ENCODE peak calls at places on chromosomes 11 and 22, in four cellular contexts. A is endodermal cell, G is heart right ventricle, R is lower lobe of right lung. H is an unnamed sample. For H3K4me1, the result is how much of the 10 kb centered on the place peaks cover.

GRCh38 chr11:76314741-76315090 is 66.2 kb downstream of the THAP12 start:
- DNase-seq in A (peak), R (peak), G (no peak), H (no peak)

GRCh38 chr11:8229299-8230177 is 34.1 kb downstream of the LMO1 start:
- DNase-seq in A (no peak), G (peak), R (peak), H (peak)

GRCh38 chr11:12100886-12101285 is 9.5 kb upstream of the MICAL2 start:
- DNase-seq in R (peak), A (no peak), G (no peak), H (peak)

GRCh38 chr22:29587938-29588699 is 7.2 kb upstream of the NIPSNAP1 start:
- DNase-seq in G (no peak), A (no peak), R (no peak), H (no peak)

GRCh38 chr11:26073646-26074045 is 258.3 kb upstream of the ANO3 start:
- DNase-seq in A (no peak), R (no peak), G (no peak), H (no peak)

GRCh38 chr11:102831709-102832492 is 11.5 kb downstream of the MMP3 start:
- DNase-seq in G (no peak), R (no peak), A (no peak), H (no peak)

GRCh38 chr22:38317995-38318715 is 922 bp upstream of the CSNK1E start:
- DNase-seq in G (peak), R (peak), A (peak), H (peak)

GRCh38 chr11:13007702-13008435 is 1.2 kb upstream of the RASSF10 start:
- DNase-seq in R (no peak), G (no peak), A (no peak), H (no peak)

GRCh38 chr11:62337682-62338181 is 484 bp downstream of the ASRGL1 start:
- DNase-seq in A (peak), R (peak), G (peak), H (peak)

GRCh38 chr22:20211997-20212753 is 55.9 kb downstream of the RTN4R start:
- DNase-seq in A (no peak), R (peak), G (peak), H (peak)

GRCh38 chr11:30586251-30587144 is at the start of gene MPPED2:
- DNase-seq in A (peak), R (peak), G (peak), H (peak)

GRCh38 chr11:130464289-130464812 is 15.9 kb downstream of the ADAMTS15 start:
- DNase-seq in A (no peak), R (no peak), G (no peak), H (no peak)

GRCh38 chr11:34860034-34860433 is 56.1 kb downstream of the APIP start:
- DNase-seq in G (no peak), R (no peak), A (peak), H (no peak)

GRCh38 chr22:24181996-24182560 is 791 bp downstream of the SUSD2 start:
- DNase-seq in R (peak), A (no peak), G (no peak), H (no peak)

GRCh38 chr11:38173671-38174070 is 1575.6 kb upstream of the RAG2 start:
- DNase-seq in G (no peak), A (no peak), R (no peak), H (no peak)

GRCh38 chr11:44143987-44144909 is 48.8 kb downstream of the EXT2 start:
- DNase-seq in G (no peak), A (no peak), R (no peak), H (no peak)

GRCh38 chr11:13284776-13285588 is 7.4 kb downstream of the BMAL1 start:
- DNase-seq in R (no peak), A (no peak), G (no peak), H (no peak)

GRCh38 chr11:24400059-24400665 is 96.7 kb upstream of the LUZP2 start:
- DNase-seq in A (no peak), G (no peak), R (no peak), H (no peak)

GRCh38 chr22:27408068-27408467 is 393.5 kb downstream of the MN1 start:
- DNase-seq in A (no peak), R (no peak), G (no peak), H (no peak)

GRCh38 chr11:112265659-112266409 is 5.2 kb upstream of the PLET1 start:
- DNase-seq in G (peak), A (no peak), R (no peak), H (no peak)

GRCh38 chr11:38680166-38680565 is 2082.1 kb upstream of the RAG2 start:
- DNase-seq in G (no peak), R (no peak), A (no peak), H (no peak)

GRCh38 chr11:33942954-33943353 is 51.1 kb upstream of the LMO2 start:
- DNase-seq in G (peak), R (no peak), A (no peak), H (no peak)

GRCh38 chr11:73297231-73297590 is 10.9 kb upstream of the ARHGEF17 start:
- DNase-seq in G (no peak), A (no peak), R (no peak), H (no peak)

GRCh38 chr11:12890476-12890875 is 118.6 kb upstream of the RASSF10 start:
- DNase-seq in G (no peak), A (no peak), R (no peak), H (no peak)

GRCh38 chr11:107017433-107018227 is 646 bp downstream of the GUCY1A2 start:
- DNase-seq in G (peak), A (peak), R (peak), H (peak)

GRCh38 chr22:47190276-47190956 is 428.0 kb downstream of the TBC1D22A start:
- DNase-seq in A (peak), G (no peak), R (peak), H (peak)

GRCh38 chr22:49614966-49615965 is 212.4 kb downstream of the BRD1 start:
- DNase-seq in A (no peak), R (peak), G (no peak), H (peak)

GRCh38 chr22:36435516-36436415 is 45.7 kb downstream of the TXN2 start:
- DNase-seq in R (peak), A (peak), G (no peak), H (no peak)

GRCh38 chr22:43847376-43848289 is 14.7 kb downstream of the SULT4A1 start:
- DNase-seq in G (no peak), R (no peak), A (peak), H (peak)

GRCh38 chr22:46078241-46079092 is 71.9 kb upstream of the PPARA start:
- DNase-seq in R (peak), G (peak), A (no peak), H (peak)

GRCh38 chr11:116853461-116854073 is 16.1 kb upstream of the APOA1 start:
- DNase-seq in A (no peak), G (no peak), R (no peak), H (no peak)

GRCh38 chr22:35742342-35743100 is 24.8 kb downstream of the APOL5 start:
- DNase-seq in G (peak), R (no peak), A (no peak), H (no peak)

GRCh38 chr22:49964136-49964492 is 3.5 kb downstream of the PIM3 start:
- DNase-seq in R (peak), A (no peak), G (no peak), H (peak)

GRCh38 chr11:47998733-47999359 is 18.5 kb downstream of the PTPRJ start:
- DNase-seq in R (no peak), A (no peak), G (no peak), H (no peak)

GRCh38 chr11:76803811-76804600 is 20.9 kb downstream of the TSKU start:
- DNase-seq in G (no peak), R (peak), A (peak), H (peak)

GRCh38 chr11:128153697-128154048 is 433.7 kb downstream of the ETS1 start:
- DNase-seq in R (no peak), G (no peak), A (no peak), H (no peak)

GRCh38 chr22:37173709-37174108 is 14.3 kb downstream of the C1QTNF6 start:
- DNase-seq in G (no peak), A (peak), R (peak), H (no peak)

GRCh38 chr11:20840341-20840740 is 171.0 kb downstream of the NELL1 start:
- DNase-seq in G (no peak), R (no peak), A (no peak), H (no peak)

DNA sequence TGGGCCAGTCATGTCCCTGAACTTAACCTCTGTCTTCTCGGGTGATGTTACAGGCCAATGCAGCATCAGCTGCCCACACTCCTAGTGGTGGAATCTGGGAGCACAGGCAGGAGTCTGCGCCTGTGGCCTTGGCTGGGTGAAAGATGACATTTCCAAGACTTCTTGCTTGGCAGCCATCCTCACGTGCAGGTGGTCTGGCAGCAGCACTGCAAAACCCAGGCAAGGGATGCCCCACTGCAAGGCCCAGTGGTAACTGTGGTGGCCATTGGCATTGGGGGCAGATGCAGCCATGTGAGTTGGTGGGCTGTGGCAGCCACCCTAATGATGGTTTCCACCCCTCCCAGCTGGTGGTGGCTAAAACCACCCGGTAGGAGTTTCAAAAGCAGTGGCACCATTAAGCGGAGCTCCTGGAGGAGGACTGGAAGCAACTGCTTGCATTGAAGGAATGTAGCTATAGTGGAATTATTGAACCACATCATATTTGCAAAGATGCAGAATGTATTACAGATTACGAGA is 120.5 kb upstream of the TOP3B start:
- DNase-seq in R (no peak), A (peak), G (no peak), H (no peak)
- TF ChIP-seq CTCF in R (peak), A (peak), G (no peak), H (peak)

GRCh38 chr11:125378596-125378995 is 117.5 kb downstream of the FEZ1 start:
- DNase-seq in R (no peak), G (no peak), A (no peak), H (no peak)

GRCh38 chr11:125381499-125381898 is 114.6 kb downstream of the FEZ1 start:
- DNase-seq in G (no peak), A (no peak), R (no peak), H (peak)

GRCh38 chr11:125379565-125380343 is 116.3 kb downstream of the FEZ1 start:
- DNase-seq in G (no peak), A (no peak), R (no peak), H (no peak)

GRCh38 chr11:125382211-125382807 is 113.8 kb downstream of the FEZ1 start:
- DNase-seq in G (no peak), R (no peak), A (no peak), H (peak)

GRCh38 chr11:125380756-125381445 is 115.2 kb downstream of the FEZ1 start:
- DNase-seq in R (no peak), G (no peak), A (no peak), H (peak)
- H3K27ac ChIP-seq in R (no peak), G (no peak), A (no peak), H (no peak)

GRCh38 chr11:9669954-9670353 is 6.1 kb downstream of the SWAP70 start:
- DNase-seq in G (no peak), R (no peak), A (peak), H (no peak)

GRCh38 chr11:9677951-9678350 is 14.1 kb downstream of the SWAP70 start:
- DNase-seq in A (no peak), R (no peak), G (no peak), H (no peak)

GRCh38 chr11:9672918-9673317 is 9.0 kb downstream of the SWAP70 start:
- DNase-seq in G (no peak), R (no peak), A (no peak), H (no peak)

GRCh38 chr11:9675691-9676090 is 11.8 kb downstream of the SWAP70 start:
- DNase-seq in A (peak), G (no peak), R (no peak), H (no peak)

GRCh38 chr11:9672288-9672916 is 8.5 kb downstream of the SWAP70 start:
- DNase-seq in R (no peak), G (no peak), A (no peak), H (no peak)
- H3K4me1 ChIP-seq in R (under half), G (under half), A (under half), H (under half)

GRCh38 chr11:129230006-129230405 is 37.9 kb upstream of the ARHGAP32 start:
- DNase-seq in R (no peak), A (no peak), G (no peak), H (no peak)
- TF ChIP-seq CTCF in R (no peak), A (peak), G (peak), H (peak)

GRCh38 chr22:31754813-31755212 is 994 bp downstream of the DEPDC5 start:
- DNase-seq in G (no peak), A (no peak), R (no peak), H (no peak)
- H3K27ac ChIP-seq in G (peak), A (no peak), R (peak), H (peak)

DNA sequence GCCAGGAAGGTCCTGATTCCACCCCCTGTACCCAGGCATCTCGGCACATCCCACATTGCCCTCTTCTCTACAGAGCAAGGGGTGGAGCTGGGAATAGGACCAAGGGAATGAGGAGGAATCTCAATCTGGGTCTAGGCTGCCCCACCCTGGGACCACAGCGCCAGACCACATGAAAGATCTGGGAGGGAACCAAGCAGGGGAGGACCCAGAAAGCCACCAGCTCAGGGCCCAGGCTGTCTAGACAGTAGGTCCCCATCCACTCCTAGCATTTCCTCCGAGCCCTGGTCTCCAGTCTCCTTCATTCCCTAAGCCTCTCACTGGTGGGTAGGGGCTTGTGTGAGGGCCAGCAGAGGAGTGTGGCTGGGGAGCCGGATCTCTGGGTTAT is 11.6 kb downstream of the PHLDB1 start:
- DNase-seq in R (peak), G (peak), A (peak), H (peak)
- H3K4me1 ChIP-seq in R (half or more), G (half or more), A (under half), H (half or more)

DNA sequence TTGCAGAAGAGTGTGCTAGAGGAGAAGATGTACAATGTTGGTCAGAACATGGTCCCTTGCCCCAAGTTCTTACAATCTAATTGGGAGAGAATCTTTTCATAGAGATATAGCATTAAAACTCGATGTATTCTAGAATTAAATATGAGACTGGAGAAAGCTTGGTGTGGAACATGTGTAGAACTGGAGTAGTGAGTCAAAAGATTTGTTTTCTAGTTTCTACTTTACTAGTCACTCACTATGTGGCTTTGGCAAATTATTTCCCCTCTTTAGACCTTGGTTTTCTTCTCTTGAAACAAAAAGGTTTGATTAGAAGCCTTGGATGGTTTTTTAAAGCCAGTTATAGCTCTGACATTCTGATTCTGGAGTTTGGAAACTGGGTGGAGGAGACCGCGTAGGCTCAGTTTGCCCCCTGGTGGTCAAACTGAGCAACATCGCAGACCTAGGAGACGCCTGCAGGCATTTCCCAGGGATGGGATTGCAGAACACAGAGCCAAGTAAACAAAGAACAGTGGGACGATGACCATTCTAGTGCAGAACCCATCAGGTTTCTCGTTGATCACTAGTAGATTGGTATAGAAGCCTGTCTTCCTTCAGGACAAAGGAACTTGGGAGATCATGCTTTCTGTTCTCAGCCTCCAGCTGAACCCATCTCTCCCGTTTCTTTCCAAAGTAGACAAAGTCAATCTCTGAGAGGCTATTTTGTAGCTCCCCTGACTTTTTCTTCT is 8.5 kb upstream of the CHRDL2 start:
- DNase-seq in R (no peak), G (peak), A (peak), H (no peak)
- TF ChIP-seq CTCF in R (peak), G (peak), A (peak), H (peak)

DNA sequence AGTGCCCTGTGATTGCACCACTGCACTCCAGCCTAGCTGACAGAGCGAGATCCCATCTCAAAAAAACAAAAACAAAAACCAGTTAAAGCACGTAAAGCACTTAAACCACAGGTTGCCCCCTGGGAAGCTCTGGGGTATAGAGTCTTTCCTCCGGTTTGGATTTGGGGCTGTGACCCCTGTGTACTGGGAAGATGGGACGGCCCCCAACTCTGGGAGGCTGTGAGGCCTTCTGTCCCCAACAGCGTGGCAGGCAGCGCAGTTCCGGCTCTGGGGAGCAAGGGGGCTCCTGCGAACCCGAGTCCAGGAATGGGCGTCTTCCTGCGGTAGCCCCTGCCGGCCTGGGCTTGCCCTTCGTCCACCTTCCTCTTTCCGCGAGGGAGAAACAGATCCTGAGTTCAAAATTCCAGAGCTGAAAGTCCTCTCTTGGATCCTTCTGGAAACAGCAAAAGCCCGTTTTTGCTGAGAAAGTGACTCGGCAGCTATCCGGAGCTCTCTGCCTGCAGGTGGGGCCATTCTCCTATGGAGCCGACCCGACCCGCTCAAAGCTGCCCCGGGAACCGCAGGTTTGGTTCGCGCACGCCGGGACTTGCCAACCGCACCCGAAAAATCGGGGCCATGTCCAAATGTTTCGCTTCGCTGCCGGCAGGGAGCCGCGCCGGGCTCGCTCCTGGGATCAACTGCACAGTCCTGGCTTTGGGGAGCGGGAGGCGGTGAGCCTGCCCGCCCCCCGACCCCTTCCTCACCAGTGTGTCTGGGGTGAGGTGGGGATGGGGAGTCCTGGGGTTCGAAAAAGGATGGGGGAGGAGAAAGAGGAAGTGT is 36.3 kb upstream of the POLA2 start:
- DNase-seq in G (peak), R (peak), A (peak), H (peak)
- H3K27ac ChIP-seq in G (no peak), R (peak), A (no peak), H (peak)

H was measured in upper lobe of right lung.